ENCODE peak calls at places on chromosomes 12 and 14, in four cellular contexts. D is AG08396, W is caudate nucleus, F is left colon. A is an unnamed sample.

GRCh38 chr14:104240426-104241157 is 102.2 kb downstream of the KIF26A start:
- DNase-seq in F (peak), W (no peak), D (no peak), A (no peak)

GRCh38 chr14:77200406-77200985 is 18.9 kb downstream of the TMEM63C start:
- DNase-seq in W (no peak), D (no peak), F (no peak), A (no peak)

GRCh38 chr12:65673732-65674131 is 150.6 kb upstream of the HMGA2 start:
- DNase-seq in D (no peak), W (no peak), F (no peak), A (peak)

GRCh38 chr12:58927112-58927511 is 6.8 kb upstream of the LRIG3 start:
- DNase-seq in W (no peak), F (no peak), D (no peak), A (no peak)

GRCh38 chr12:31460024-31460423 is 130.9 kb downstream of the DENND5B start:
- DNase-seq in D (no peak), F (no peak), W (no peak), A (no peak)

GRCh38 chr12:27104546-27104945 is 22.2 kb upstream of the C12orf71 start:
- DNase-seq in F (no peak), W (no peak), D (no peak), A (no peak)

GRCh38 chr14:54893151-54893760 is 9.4 kb downstream of the GCH1 start:
- DNase-seq in W (no peak), F (no peak), D (peak), A (peak)

GRCh38 chr14:106694638-106695393 is 1168.4 kb downstream of the TMEM121 start:
- DNase-seq in W (no peak), D (no peak), F (peak), A (no peak)

GRCh38 chr12:92156704-92157395 is 11.2 kb upstream of the BTG1 start:
- DNase-seq in W (no peak), D (no peak), F (no peak), A (no peak)

GRCh38 chr14:33499687-33500086 is 451.2 kb downstream of the EGLN3 start:
- DNase-seq in W (no peak), F (no peak), D (no peak), A (no peak)

GRCh38 chr12:41709463-41710285 is 435.0 kb downstream of the GXYLT1 start:
- DNase-seq in W (no peak), F (no peak), D (no peak), A (no peak)

GRCh38 chr12:87140257-87140656 is 884.1 kb upstream of the MGAT4C start:
- DNase-seq in D (no peak), F (no peak), W (no peak), A (no peak)

GRCh38 chr14:55720796-55721195 is 140.8 kb downstream of the KTN1 start:
- DNase-seq in F (no peak), W (no peak), D (no peak), A (no peak)

GRCh38 chr12:11162494-11162893 is 8.5 kb upstream of the SMIM10L1 start:
- DNase-seq in F (no peak), D (no peak), W (no peak), A (no peak)

GRCh38 chr14:67474366-67474765 is 14.2 kb downstream of the TMEM229B start:
- DNase-seq in W (no peak), F (no peak), D (no peak), A (no peak)

GRCh38 chr14:74348735-74349463 is 628 bp downstream of the VRTN start:
- DNase-seq in W (no peak), F (no peak), D (peak), A (no peak)

GRCh38 chr12:104182144-104182543 is 33.4 kb upstream of the TXNRD1 start:
- DNase-seq in D (peak), W (no peak), F (peak), A (peak)

GRCh38 chr12:2682301-2683282 is 112.2 kb upstream of the FKBP4 start:
- DNase-seq in F (peak), W (no peak), D (peak), A (peak)

GRCh38 chr12:124498870-124499753 is 68.3 kb downstream of the NCOR2 start:
- DNase-seq in D (no peak), W (no peak), F (no peak), A (no peak)

GRCh38 chr12:100611031-100611430 is 37.5 kb downstream of the GAS2L3 start:
- DNase-seq in D (no peak), W (no peak), F (no peak), A (no peak)

GRCh38 chr12:107917912-107918800 is 143.7 kb downstream of the ASCL4 start:
- DNase-seq in W (no peak), D (no peak), F (no peak), A (peak)

GRCh38 chr12:14714437-14714836 is 18.0 kb upstream of the GUCY2C start:
- DNase-seq in F (no peak), D (no peak), W (no peak), A (no peak)

GRCh38 chr14:37172024-37172869 is at the start of gene SLC25A21:
- DNase-seq in F (peak), W (peak), D (peak), A (peak)

GRCh38 chr14:76768201-76768656 is 7.0 kb downstream of the VASH1 start:
- DNase-seq in F (peak), D (peak), W (no peak), A (no peak)

GRCh38 chr14:23071975-23072539 is 14.7 kb upstream of the CDH24 start:
- DNase-seq in D (peak), F (no peak), W (no peak), A (no peak)

GRCh38 chr12:123070267-123071081 is 80.4 kb downstream of the PITPNM2 start:
- DNase-seq in W (no peak), F (no peak), D (no peak), A (no peak)

GRCh38 chr14:77140937-77141591 is 527 bp downstream of the ZDHHC22 start:
- DNase-seq in D (peak), F (no peak), W (no peak), A (peak)

GRCh38 chr12:85527192-85527591 is 247.2 kb downstream of the ALX1 start:
- DNase-seq in W (no peak), F (no peak), D (no peak), A (no peak)

GRCh38 chr12:4164591-4165558 is 108.7 kb upstream of the CCND2 start:
- DNase-seq in W (no peak), D (peak), F (peak), A (peak)

GRCh38 chr12:48189331-48190125 is 6.1 kb downstream of the CCDC184 start:
- DNase-seq in D (peak), F (peak), W (peak), A (peak)

GRCh38 chr12:53057816-53058500 is 8.1 kb downstream of the TNS2 start:
- DNase-seq in F (no peak), D (no peak), W (no peak), A (no peak)